ENCODE peak calls at places on chromosomes 11 and 22, in eight cellular contexts. O, V, W, M, S, L, B and D are unnamed samples.

GRCh38 chr11:114159320-114159719 is 99.8 kb downstream of the ZBTB16 start:
- DNase-seq in L (no peak), O (no peak), B (no peak), V (no peak), M (no peak), W (no peak), S (no peak), D (peak; percentile 69)

GRCh38 chr11:118628031-118628430 is 20.6 kb downstream of the PHLDB1 start:
- DNase-seq in O (no peak), L (no peak), M (no peak), B (no peak), S (no peak), W (no peak), V (no peak), D (no peak)

GRCh38 chr11:83092488-83093384 is 21.0 kb upstream of the RAB30 start:
- DNase-seq in B (no peak), M (peak; percentile 8), W (no peak), L (no peak), S (no peak), O (no peak), V (no peak), D (peak; percentile 93)

GRCh38 chr22:24411256-24412004 is 16.0 kb upstream of the ADORA2A start:
- DNase-seq in L (no peak), V (peak; percentile 7), B (no peak), M (no peak), O (no peak), S (no peak), W (no peak), D (no peak)

GRCh38 chr11:100687630-100688395 is 725 bp downstream of the ARHGAP42 start:
- DNase-seq in M (peak; percentile 66), O (no peak), W (peak; percentile 89), V (peak; percentile 66), B (peak; percentile 25), S (peak; percentile 32), L (peak; percentile 78), D (peak; percentile 88)

GRCh38 chr11:100942016-100942415 is 187.6 kb downstream of the PGR start:
- DNase-seq in L (no peak), W (no peak), B (no peak), M (peak; percentile 19), S (no peak), V (no peak), O (no peak), D (no peak)

GRCh38 chr11:70942593-70942992 is 309.8 kb downstream of the SHANK2 start:
- DNase-seq in M (no peak), W (no peak), V (no peak), L (no peak), B (no peak), S (no peak), O (no peak), D (no peak)

GRCh38 chr11:123063396-123064267 is 1.7 kb upstream of the HSPA8 start:
- DNase-seq in B (peak; percentile 29), V (no peak), L (no peak), W (no peak), S (peak; percentile 31), O (no peak), M (peak; percentile 29), D (peak; percentile 72)

GRCh38 chr11:65744699-65745042 is 24.1 kb upstream of the RNASEH2C start:
- DNase-seq in V (no peak), B (no peak), L (no peak), S (no peak), O (no peak), M (no peak), W (no peak), D (no peak)

GRCh38 chr11:9896902-9897301 is 233.0 kb downstream of the SWAP70 start:
- DNase-seq in S (no peak), B (no peak), L (no peak), M (no peak), W (no peak), O (no peak), V (no peak), D (no peak)

GRCh38 chr11:72231396-72232259 is 7.1 kb downstream of the INPPL1 start:
- DNase-seq in V (no peak), M (no peak), W (no peak), O (no peak), B (no peak), L (peak; percentile 11), S (no peak), D (no peak)

GRCh38 chr11:2212411-2213251 is 41.0 kb upstream of the TH start:
- DNase-seq in S (no peak), L (no peak), V (no peak), B (no peak), O (no peak), W (no peak), M (no peak), D (no peak)

GRCh38 chr11:69010361-69010891 is 2.6 kb downstream of the MRGPRF start:
- DNase-seq in W (no peak), L (no peak), B (no peak), S (no peak), M (peak; percentile 14), V (no peak), O (no peak), D (no peak)

GRCh38 chr11:77181799-77182541 is 53.9 kb downstream of the MYO7A start:
- DNase-seq in O (no peak), V (no peak), B (no peak), L (no peak), S (no peak), M (no peak), W (no peak), D (no peak)

GRCh38 chr11:66686100-66686785 is 8.6 kb upstream of the RBM4B start:
- DNase-seq in W (no peak), S (no peak), L (no peak), B (no peak), O (no peak), M (no peak), V (no peak), D (no peak)

GRCh38 chr11:88359529-88359928 is 22.0 kb upstream of the CTSC start:
- DNase-seq in M (no peak), S (no peak), L (no peak), V (no peak), W (no peak), B (no peak), O (no peak), D (no peak)

GRCh38 chr22:38754247-38755154 is 1.3 kb downstream of the SUN2 start:
- DNase-seq in W (peak; percentile 48), O (no peak), L (peak; percentile 65), M (peak; percentile 69), B (no peak), V (peak; percentile 79), S (peak; percentile 54), D (peak; percentile 58)

GRCh38 chr22:48740731-48741405 is 1086.8 kb downstream of the BRD1 start:
- DNase-seq in B (no peak), O (no peak), M (no peak), S (no peak), W (no peak), L (no peak), V (no peak), D (no peak)

GRCh38 chr11:82557274-82557673 is 176.4 kb downstream of the FAM181B start:
- DNase-seq in M (no peak), O (no peak), S (no peak), B (peak; percentile 61), V (no peak), W (no peak), L (peak; percentile 22), D (no peak)

GRCh38 chr11:92329644-92330043 is 105.0 kb downstream of the FAT3 start:
- DNase-seq in W (no peak), L (no peak), M (no peak), S (no peak), B (no peak), O (no peak), V (no peak), D (peak; percentile 57)

GRCh38 chr11:40273192-40273732 is 1186.2 kb downstream of the LRRC4C start:
- DNase-seq in S (no peak), W (no peak), O (no peak), M (no peak), B (no peak), L (no peak), V (no peak), D (no peak)

GRCh38 chr11:8100605-8101004 is 19.6 kb downstream of the TUB start:
- DNase-seq in S (no peak), L (no peak), B (no peak), O (no peak), M (no peak), W (no peak), V (no peak), D (no peak)

GRCh38 chr11:114276077-114276476 is 20.1 kb upstream of the NNMT start:
- DNase-seq in L (no peak), M (no peak), V (no peak), O (no peak), B (no peak), S (no peak), W (no peak), D (no peak)